ENCODE peak calls at places on chromosome 7, in six cellular contexts. One of them, this sample, is unnamed.
A peak's percentile ranks its signal among the peaks of the same experiment; 100 is the strongest.

GRCh38 chr7:47601119-47601880 is 19.4 kb upstream of the TNS3 start:
- DNase-seq in stimulated activated naive CD8-positive, alpha-beta T cell treated with anti-CD3 and anti-CD28 coated beads, Interleukin-15, Interleukin-2, amounts not matched to agents 100 U/mL and 50 U/mL, for 24 hours: no peak
- DNase-seq in NCI-H2029: no peak
- DNase-seq in T-helper 1 cell: no peak
- DNase-seq in T-cell: no peak
- DNase-seq in dorsolateral prefrontal cortex: no peak
- DNase-seq in this sample: no peak

GRCh38 chr7:123319911-123320310 is 120.1 kb upstream of the SLC13A1 start:
- DNase-seq in dorsolateral prefrontal cortex: no peak
- DNase-seq in T-helper 1 cell: no peak
- DNase-seq in stimulated activated naive CD8-positive, alpha-beta T cell treated with anti-CD3 and anti-CD28 coated beads, Interleukin-15, Interleukin-2, amounts not matched to agents 100 U/mL and 50 U/mL, for 24 hours: no peak
- DNase-seq in NCI-H2029: no peak
- DNase-seq in T-cell: no peak
- DNase-seq in this sample: no peak

GRCh38 chr7:133115596-133115995 is 33.7 kb upstream of the CHCHD3 start:
- DNase-seq in dorsolateral prefrontal cortex: no peak
- DNase-seq in NCI-H2029: no peak
- DNase-seq in stimulated activated naive CD8-positive, alpha-beta T cell treated with anti-CD3 and anti-CD28 coated beads, Interleukin-15, Interleukin-2, amounts not matched to agents 100 U/mL and 50 U/mL, for 24 hours: no peak
- DNase-seq in T-cell: no peak
- DNase-seq in T-helper 1 cell: no peak
- DNase-seq in this sample: no peak

GRCh38 chr7:89385414-89385813 is 589.9 kb upstream of the TEX47 start:
- DNase-seq in NCI-H2029: no peak
- DNase-seq in stimulated activated naive CD8-positive, alpha-beta T cell treated with anti-CD3 and anti-CD28 coated beads, Interleukin-15, Interleukin-2, amounts not matched to agents 100 U/mL and 50 U/mL, for 24 hours: no peak
- DNase-seq in dorsolateral prefrontal cortex: no peak
- DNase-seq in T-cell: no peak
- DNase-seq in T-helper 1 cell: no peak
- DNase-seq in this sample: no peak

GRCh38 chr7:97419898-97420297 is 302.4 kb downstream of the SDHAF3 start:
- DNase-seq in T-cell: no peak
- DNase-seq in NCI-H2029: no peak
- DNase-seq in T-helper 1 cell: no peak
- DNase-seq in stimulated activated naive CD8-positive, alpha-beta T cell treated with anti-CD3 and anti-CD28 coated beads, Interleukin-15, Interleukin-2, amounts not matched to agents 100 U/mL and 50 U/mL, for 24 hours: no peak
- DNase-seq in dorsolateral prefrontal cortex: no peak
- DNase-seq in this sample: no peak

GRCh38 chr7:99098824-99099498 is 44.9 kb downstream of the SMURF1 start:
- DNase-seq in NCI-H2029: no peak
- DNase-seq in dorsolateral prefrontal cortex: no peak
- DNase-seq in T-helper 1 cell: no peak
- DNase-seq in stimulated activated naive CD8-positive, alpha-beta T cell treated with anti-CD3 and anti-CD28 coated beads, Interleukin-15, Interleukin-2, amounts not matched to agents 100 U/mL and 50 U/mL, for 24 hours: no peak
- DNase-seq in T-cell: no peak
- DNase-seq in this sample: no peak

GRCh38 chr7:117082636-117083035 is 129.3 kb downstream of the ST7 start:
- DNase-seq in T-helper 1 cell: no peak
- DNase-seq in stimulated activated naive CD8-positive, alpha-beta T cell treated with anti-CD3 and anti-CD28 coated beads, Interleukin-15, Interleukin-2, amounts not matched to agents 100 U/mL and 50 U/mL, for 24 hours: no peak
- DNase-seq in dorsolateral prefrontal cortex: no peak
- DNase-seq in NCI-H2029: no peak
- DNase-seq in T-cell: no peak
- DNase-seq in this sample: no peak

GRCh38 chr7:132935608-132936007 is 146.3 kb downstream of the CHCHD3 start:
- DNase-seq in NCI-H2029: no peak
- DNase-seq in T-helper 1 cell: no peak
- DNase-seq in dorsolateral prefrontal cortex: no peak
- DNase-seq in stimulated activated naive CD8-positive, alpha-beta T cell treated with anti-CD3 and anti-CD28 coated beads, Interleukin-15, Interleukin-2, amounts not matched to agents 100 U/mL and 50 U/mL, for 24 hours: no peak
- DNase-seq in T-cell: no peak
- DNase-seq in this sample: no peak

GRCh38 chr7:75623390-75624133 is 115.2 kb downstream of the HIP1 start:
- DNase-seq in T-cell: no peak
- DNase-seq in T-helper 1 cell: no peak
- DNase-seq in NCI-H2029: peak; percentile 19
- DNase-seq in stimulated activated naive CD8-positive, alpha-beta T cell treated with anti-CD3 and anti-CD28 coated beads, Interleukin-15, Interleukin-2, amounts not matched to agents 100 U/mL and 50 U/mL, for 24 hours: no peak
- DNase-seq in dorsolateral prefrontal cortex: no peak
- DNase-seq in this sample: no peak

GRCh38 chr7:157601530-157601929 is 264.7 kb downstream of the DNAJB6 start:
- DNase-seq in stimulated activated naive CD8-positive, alpha-beta T cell treated with anti-CD3 and anti-CD28 coated beads, Interleukin-15, Interleukin-2, amounts not matched to agents 100 U/mL and 50 U/mL, for 24 hours: no peak
- DNase-seq in T-helper 1 cell: no peak
- DNase-seq in dorsolateral prefrontal cortex: no peak
- DNase-seq in NCI-H2029: no peak
- DNase-seq in T-cell: no peak
- DNase-seq in this sample: no peak

GRCh38 chr7:94276797-94277196 is 117.9 kb upstream of the COL1A2 start:
- DNase-seq in stimulated activated naive CD8-positive, alpha-beta T cell treated with anti-CD3 and anti-CD28 coated beads, Interleukin-15, Interleukin-2, amounts not matched to agents 100 U/mL and 50 U/mL, for 24 hours: no peak
- DNase-seq in dorsolateral prefrontal cortex: no peak
- DNase-seq in T-helper 1 cell: no peak
- DNase-seq in T-cell: no peak
- DNase-seq in NCI-H2029: no peak
- DNase-seq in this sample: no peak

GRCh38 chr7:13282377-13282980 is 595.0 kb downstream of the ARL4A start:
- DNase-seq in T-cell: no peak
- DNase-seq in stimulated activated naive CD8-positive, alpha-beta T cell treated with anti-CD3 and anti-CD28 coated beads, Interleukin-15, Interleukin-2, amounts not matched to agents 100 U/mL and 50 U/mL, for 24 hours: no peak
- DNase-seq in dorsolateral prefrontal cortex: no peak
- DNase-seq in T-helper 1 cell: no peak
- DNase-seq in NCI-H2029: no peak
- DNase-seq in this sample: no peak

GRCh38 chr7:88111136-88111748 is 108.6 kb downstream of the SRI start:
- DNase-seq in dorsolateral prefrontal cortex: no peak
- DNase-seq in T-helper 1 cell: no peak
- DNase-seq in stimulated activated naive CD8-positive, alpha-beta T cell treated with anti-CD3 and anti-CD28 coated beads, Interleukin-15, Interleukin-2, amounts not matched to agents 100 U/mL and 50 U/mL, for 24 hours: no peak
- DNase-seq in T-cell: no peak
- DNase-seq in NCI-H2029: peak; percentile 42
- DNase-seq in this sample: no peak

GRCh38 chr7:2956526-2957368 is 86.9 kb downstream of the CARD11 start:
- DNase-seq in NCI-H2029: no peak
- DNase-seq in T-helper 1 cell: no peak
- DNase-seq in stimulated activated naive CD8-positive, alpha-beta T cell treated with anti-CD3 and anti-CD28 coated beads, Interleukin-15, Interleukin-2, amounts not matched to agents 100 U/mL and 50 U/mL, for 24 hours: peak; percentile 60
- DNase-seq in dorsolateral prefrontal cortex: peak; percentile 22
- DNase-seq in T-cell: no peak
- DNase-seq in this sample: no peak

GRCh38 chr7:110119883-110120581 is 970.9 kb upstream of the LRRN3 start:
- DNase-seq in stimulated activated naive CD8-positive, alpha-beta T cell treated with anti-CD3 and anti-CD28 coated beads, Interleukin-15, Interleukin-2, amounts not matched to agents 100 U/mL and 50 U/mL, for 24 hours: no peak
- DNase-seq in T-helper 1 cell: no peak
- DNase-seq in T-cell: no peak
- DNase-seq in NCI-H2029: no peak
- DNase-seq in dorsolateral prefrontal cortex: no peak
- DNase-seq in this sample: no peak

GRCh38 chr7:20407585-20408466 is 77.1 kb downstream of the ITGB8 start:
- DNase-seq in stimulated activated naive CD8-positive, alpha-beta T cell treated with anti-CD3 and anti-CD28 coated beads, Interleukin-15, Interleukin-2, amounts not matched to agents 100 U/mL and 50 U/mL, for 24 hours: no peak
- DNase-seq in T-helper 1 cell: no peak
- DNase-seq in T-cell: no peak
- DNase-seq in NCI-H2029: peak; percentile 74
- DNase-seq in dorsolateral prefrontal cortex: no peak
- DNase-seq in this sample: no peak

GRCh38 chr7:134710854-134711624 is 64.4 kb downstream of the BPGM start:
- DNase-seq in T-cell: peak; percentile 74
- DNase-seq in T-helper 1 cell: peak; percentile 40
- DNase-seq in stimulated activated naive CD8-positive, alpha-beta T cell treated with anti-CD3 and anti-CD28 coated beads, Interleukin-15, Interleukin-2, amounts not matched to agents 100 U/mL and 50 U/mL, for 24 hours: peak; percentile 44
- DNase-seq in NCI-H2029: no peak
- DNase-seq in dorsolateral prefrontal cortex: no peak
- DNase-seq in this sample: no peak

GRCh38 chr7:41333506-41333905 is 369.4 kb downstream of the INHBA start:
- DNase-seq in T-cell: no peak
- DNase-seq in NCI-H2029: no peak
- DNase-seq in T-helper 1 cell: no peak
- DNase-seq in dorsolateral prefrontal cortex: no peak
- DNase-seq in stimulated activated naive CD8-positive, alpha-beta T cell treated with anti-CD3 and anti-CD28 coated beads, Interleukin-15, Interleukin-2, amounts not matched to agents 100 U/mL and 50 U/mL, for 24 hours: no peak
- DNase-seq in this sample: no peak

GRCh38 chr7:150620617-150621371 is 11.4 kb downstream of the GIMAP6 start:
- DNase-seq in T-cell: no peak
- DNase-seq in NCI-H2029: no peak
- DNase-seq in T-helper 1 cell: no peak
- DNase-seq in dorsolateral prefrontal cortex: no peak
- DNase-seq in stimulated activated naive CD8-positive, alpha-beta T cell treated with anti-CD3 and anti-CD28 coated beads, Interleukin-15, Interleukin-2, amounts not matched to agents 100 U/mL and 50 U/mL, for 24 hours: no peak
- DNase-seq in this sample: no peak

GRCh38 chr7:45575501-45576248 is 1.5 kb downstream of the ADCY1 start:
- DNase-seq in T-cell: no peak
- DNase-seq in dorsolateral prefrontal cortex: no peak
- DNase-seq in T-helper 1 cell: no peak
- DNase-seq in stimulated activated naive CD8-positive, alpha-beta T cell treated with anti-CD3 and anti-CD28 coated beads, Interleukin-15, Interleukin-2, amounts not matched to agents 100 U/mL and 50 U/mL, for 24 hours: no peak
- DNase-seq in NCI-H2029: no peak
- DNase-seq in this sample: no peak

GRCh38 chr7:136138991-136139390 is 161.8 kb upstream of the MTPN start:
- DNase-seq in dorsolateral prefrontal cortex: no peak
- DNase-seq in NCI-H2029: no peak
- DNase-seq in T-cell: no peak
- DNase-seq in T-helper 1 cell: no peak
- DNase-seq in stimulated activated naive CD8-positive, alpha-beta T cell treated with anti-CD3 and anti-CD28 coated beads, Interleukin-15, Interleukin-2, amounts not matched to agents 100 U/mL and 50 U/mL, for 24 hours: no peak
- DNase-seq in this sample: no peak

GRCh38 chr7:69123003-69123402 is 475.3 kb upstream of the AUTS2 start:
- DNase-seq in NCI-H2029: peak; percentile 46
- DNase-seq in T-helper 1 cell: no peak
- DNase-seq in dorsolateral prefrontal cortex: no peak
- DNase-seq in stimulated activated naive CD8-positive, alpha-beta T cell treated with anti-CD3 and anti-CD28 coated beads, Interleukin-15, Interleukin-2, amounts not matched to agents 100 U/mL and 50 U/mL, for 24 hours: no peak
- DNase-seq in T-cell: no peak
- DNase-seq in this sample: no peak

GRCh38 chr7:77426521-77427051 is 10.4 kb upstream of the GSAP start:
- DNase-seq in stimulated activated naive CD8-positive, alpha-beta T cell treated with anti-CD3 and anti-CD28 coated beads, Interleukin-15, Interleukin-2, amounts not matched to agents 100 U/mL and 50 U/mL, for 24 hours: no peak
- DNase-seq in T-helper 1 cell: no peak
- DNase-seq in NCI-H2029: no peak
- DNase-seq in T-cell: no peak
- DNase-seq in dorsolateral prefrontal cortex: no peak
- DNase-seq in this sample: no peak

GRCh38 chr7:133275441-133276105 is 22.7 kb downstream of the EXOC4 start:
- DNase-seq in T-helper 1 cell: no peak
- DNase-seq in dorsolateral prefrontal cortex: no peak
- DNase-seq in T-cell: no peak
- DNase-seq in stimulated activated naive CD8-positive, alpha-beta T cell treated with anti-CD3 and anti-CD28 coated beads, Interleukin-15, Interleukin-2, amounts not matched to agents 100 U/mL and 50 U/mL, for 24 hours: no peak
- DNase-seq in NCI-H2029: no peak
- DNase-seq in this sample: no peak

GRCh38 chr7:21077602-21078001 is 290.9 kb upstream of the SP8 start:
- DNase-seq in NCI-H2029: no peak
- DNase-seq in T-helper 1 cell: no peak
- DNase-seq in dorsolateral prefrontal cortex: no peak
- DNase-seq in stimulated activated naive CD8-positive, alpha-beta T cell treated with anti-CD3 and anti-CD28 coated beads, Interleukin-15, Interleukin-2, amounts not matched to agents 100 U/mL and 50 U/mL, for 24 hours: no peak
- DNase-seq in T-cell: no peak
- DNase-seq in this sample: no peak

GRCh38 chr7:50856231-50856630 is 73.5 kb upstream of the GRB10 start:
- DNase-seq in dorsolateral prefrontal cortex: no peak
- DNase-seq in NCI-H2029: no peak
- DNase-seq in stimulated activated naive CD8-positive, alpha-beta T cell treated with anti-CD3 and anti-CD28 coated beads, Interleukin-15, Interleukin-2, amounts not matched to agents 100 U/mL and 50 U/mL, for 24 hours: no peak
- DNase-seq in T-helper 1 cell: no peak
- DNase-seq in T-cell: no peak
- DNase-seq in this sample: no peak

This sample was measured in amygdala.